ENCODE peak calls at places on chromosomes 2 and 18, in ten cellular contexts. One of them, this sample, is unnamed. For H3K4me1 and H3K27me3, the result is how much of the 10 kb centered on the place peaks cover.

GRCh38 chr2:48107326-48107925 is 201.1 kb upstream of the FBXO11 start:
- DNase-seq in HepG2: peak
- DNase-seq in endothelial cell of umbilical vein: peak
- DNase-seq in H1: no peak
- DNase-seq in HCT116: peak
- DNase-seq in heart left ventricle: no peak
- DNase-seq in right lobe of liver: no peak
- DNase-seq in transverse colon: no peak
- DNase-seq in tibial nerve: no peak
- DNase-seq in ovary: no peak
- DNase-seq in this sample: no peak

GRCh38 chr18:36672437-36673344 is 156.1 kb downstream of the TPGS2 start:
- DNase-seq in H1: no peak
- DNase-seq in right lobe of liver: no peak
- DNase-seq in endothelial cell of umbilical vein: no peak
- DNase-seq in ovary: no peak
- DNase-seq in HepG2: no peak
- DNase-seq in transverse colon: peak
- DNase-seq in HCT116: no peak
- DNase-seq in heart left ventricle: no peak
- DNase-seq in tibial nerve: no peak
- DNase-seq in this sample: peak

GRCh38 chr2:15729709-15730544 is 138.3 kb downstream of the DDX1 start:
- DNase-seq in right lobe of liver: no peak
- DNase-seq in transverse colon: no peak
- DNase-seq in HepG2: no peak
- DNase-seq in tibial nerve: no peak
- DNase-seq in HCT116: no peak
- DNase-seq in endothelial cell of umbilical vein: no peak
- DNase-seq in heart left ventricle: no peak
- DNase-seq in ovary: no peak
- DNase-seq in H1: no peak
- DNase-seq in this sample: no peak

GRCh38 chr2:33405180-33406105 is 71.0 kb upstream of the RASGRP3 start:
- DNase-seq in tibial nerve: no peak
- DNase-seq in HepG2: no peak
- DNase-seq in transverse colon: no peak
- DNase-seq in endothelial cell of umbilical vein: peak
- DNase-seq in right lobe of liver: no peak
- DNase-seq in heart left ventricle: no peak
- DNase-seq in HCT116: no peak
- DNase-seq in ovary: no peak
- DNase-seq in H1: no peak
- DNase-seq in this sample: no peak

GRCh38 chr2:115165529-115166109 is 723.2 kb downstream of the DPP10 start:
- DNase-seq in HCT116: no peak
- DNase-seq in tibial nerve: peak
- DNase-seq in endothelial cell of umbilical vein: peak
- DNase-seq in right lobe of liver: no peak
- DNase-seq in HepG2: peak
- DNase-seq in H1: no peak
- DNase-seq in transverse colon: no peak
- DNase-seq in ovary: no peak
- DNase-seq in heart left ventricle: no peak
- DNase-seq in this sample: no peak

GRCh38 chr18:41767960-41768359 is 187.1 kb upstream of the PIK3C3 start:
- DNase-seq in HepG2: no peak
- DNase-seq in tibial nerve: no peak
- DNase-seq in heart left ventricle: no peak
- DNase-seq in transverse colon: no peak
- DNase-seq in endothelial cell of umbilical vein: no peak
- DNase-seq in H1: no peak
- DNase-seq in ovary: no peak
- DNase-seq in right lobe of liver: no peak
- DNase-seq in HCT116: no peak
- DNase-seq in this sample: no peak

GRCh38 chr18:6956495-6956894 is 161.1 kb downstream of the LAMA1 start:
- DNase-seq in endothelial cell of umbilical vein: no peak
- DNase-seq in transverse colon: no peak
- DNase-seq in right lobe of liver: no peak
- DNase-seq in ovary: no peak
- DNase-seq in heart left ventricle: no peak
- DNase-seq in HCT116: no peak
- DNase-seq in HepG2: no peak
- DNase-seq in H1: no peak
- DNase-seq in tibial nerve: no peak
- DNase-seq in this sample: no peak

GRCh38 chr2:240785424-240786335 is 34.3 kb downstream of the KIF1A start:
- DNase-seq in HepG2: no peak
- DNase-seq in H1: no peak
- DNase-seq in HCT116: no peak
- DNase-seq in right lobe of liver: peak
- DNase-seq in transverse colon: no peak
- DNase-seq in endothelial cell of umbilical vein: no peak
- DNase-seq in ovary: no peak
- DNase-seq in tibial nerve: no peak
- DNase-seq in heart left ventricle: peak
- DNase-seq in this sample: no peak

GRCh38 chr2:234267534-234267933 is 217.0 kb downstream of the SPP2 start:
- DNase-seq in HepG2: no peak
- DNase-seq in heart left ventricle: no peak
- DNase-seq in ovary: no peak
- DNase-seq in HCT116: no peak
- DNase-seq in transverse colon: no peak
- DNase-seq in right lobe of liver: no peak
- DNase-seq in endothelial cell of umbilical vein: no peak
- DNase-seq in H1: no peak
- DNase-seq in tibial nerve: no peak
- DNase-seq in this sample: no peak

GRCh38 chr18:54973046-54973445 is 13.8 kb upstream of the CCDC68 start:
- DNase-seq in tibial nerve: no peak
- DNase-seq in HepG2: no peak
- DNase-seq in HCT116: no peak
- DNase-seq in transverse colon: no peak
- DNase-seq in right lobe of liver: no peak
- DNase-seq in H1: no peak
- DNase-seq in heart left ventricle: no peak
- DNase-seq in endothelial cell of umbilical vein: no peak
- DNase-seq in ovary: no peak
- DNase-seq in this sample: no peak

GRCh38 chr2:10810175-10811161 is 2.1 kb downstream of the PDIA6 start:
- DNase-seq in right lobe of liver: no peak
- DNase-seq in endothelial cell of umbilical vein: peak
- DNase-seq in HepG2: no peak
- DNase-seq in H1: no peak
- DNase-seq in transverse colon: no peak
- DNase-seq in tibial nerve: no peak
- DNase-seq in heart left ventricle: no peak
- DNase-seq in HCT116: no peak
- DNase-seq in ovary: no peak
- DNase-seq in this sample: no peak
- H3K4me1 ChIP-seq in right lobe of liver: under half
- H3K4me1 ChIP-seq in endothelial cell of umbilical vein: under half
- H3K4me1 ChIP-seq in HepG2: half or more
- H3K4me1 ChIP-seq in H1: under half
- H3K4me1 ChIP-seq in transverse colon: under half
- H3K4me1 ChIP-seq in tibial nerve: under half
- H3K4me1 ChIP-seq in heart left ventricle: under half
- H3K4me1 ChIP-seq in HCT116: under half
- H3K4me1 ChIP-seq in ovary: under half
- H3K4me1 ChIP-seq in this sample: under half

GRCh38 chr18:74226156-74226555 is 65.6 kb downstream of the CYB5A start:
- DNase-seq in transverse colon: no peak
- DNase-seq in heart left ventricle: no peak
- DNase-seq in right lobe of liver: peak
- DNase-seq in H1: no peak
- DNase-seq in HepG2: no peak
- DNase-seq in ovary: no peak
- DNase-seq in tibial nerve: no peak
- DNase-seq in endothelial cell of umbilical vein: no peak
- DNase-seq in HCT116: no peak
- DNase-seq in this sample: no peak

GRCh38 chr18:74226666-74227065 is 65.1 kb downstream of the CYB5A start:
- DNase-seq in endothelial cell of umbilical vein: no peak
- DNase-seq in H1: no peak
- DNase-seq in transverse colon: no peak
- DNase-seq in HepG2: no peak
- DNase-seq in ovary: no peak
- DNase-seq in tibial nerve: no peak
- DNase-seq in HCT116: no peak
- DNase-seq in heart left ventricle: no peak
- DNase-seq in right lobe of liver: no peak
- DNase-seq in this sample: no peak

GRCh38 chr18:74228312-74228711 is 63.5 kb downstream of the CYB5A start:
- DNase-seq in tibial nerve: no peak
- DNase-seq in ovary: no peak
- DNase-seq in transverse colon: no peak
- DNase-seq in H1: no peak
- DNase-seq in heart left ventricle: no peak
- DNase-seq in HCT116: no peak
- DNase-seq in endothelial cell of umbilical vein: no peak
- DNase-seq in HepG2: no peak
- DNase-seq in right lobe of liver: no peak
- DNase-seq in this sample: no peak

GRCh38 chr18:74222710-74223497 is 68.9 kb downstream of the CYB5A start:
- DNase-seq in HCT116: no peak
- DNase-seq in H1: no peak
- DNase-seq in tibial nerve: no peak
- DNase-seq in HepG2: no peak
- DNase-seq in right lobe of liver: no peak
- DNase-seq in heart left ventricle: no peak
- DNase-seq in transverse colon: no peak
- DNase-seq in ovary: no peak
- DNase-seq in endothelial cell of umbilical vein: no peak
- DNase-seq in this sample: no peak

DNA sequence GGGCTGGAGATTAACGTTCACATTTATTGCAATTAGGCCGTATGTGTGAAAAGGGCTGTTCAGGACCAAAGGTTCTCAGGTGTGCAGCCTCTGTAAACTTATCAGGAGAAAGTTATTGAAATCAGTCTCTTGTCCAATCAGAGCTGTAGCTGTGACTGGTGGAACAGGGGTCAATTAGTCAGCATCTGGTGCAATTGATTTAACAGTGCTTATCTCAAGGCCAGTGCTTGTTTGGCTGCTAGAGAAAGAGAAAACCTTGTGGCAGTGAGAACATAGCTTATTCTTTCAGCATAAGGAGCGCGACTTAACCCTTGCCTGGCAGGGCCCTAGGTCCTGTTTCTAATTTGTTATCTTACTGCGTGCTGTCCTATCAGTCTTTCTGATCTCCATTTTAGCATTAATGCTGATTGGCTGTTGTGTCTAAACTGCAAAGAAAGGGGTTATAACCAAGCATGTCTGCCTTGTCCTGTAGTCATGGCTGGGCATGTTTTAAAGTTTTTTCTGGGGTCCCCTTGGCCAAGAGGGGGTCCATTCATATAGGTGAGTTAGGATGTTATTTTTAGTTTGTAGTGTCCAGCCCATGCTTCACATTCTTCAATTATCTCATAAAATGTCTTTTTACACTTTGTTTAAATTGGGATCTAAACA is 66.4 kb downstream of the CYB5A start:
- DNase-seq in tibial nerve: no peak
- DNase-seq in HepG2: peak
- DNase-seq in right lobe of liver: no peak
- DNase-seq in H1: no peak
- DNase-seq in endothelial cell of umbilical vein: no peak
- DNase-seq in HCT116: no peak
- DNase-seq in ovary: no peak
- DNase-seq in transverse colon: no peak
- DNase-seq in heart left ventricle: no peak
- DNase-seq in this sample: no peak
- TF ChIP-seq POLR2A in tibial nerve: no peak
- TF ChIP-seq POLR2A in HepG2: no peak
- TF ChIP-seq POLR2A in right lobe of liver: no peak
- TF ChIP-seq POLR2A in H1: no peak
- TF ChIP-seq POLR2A in endothelial cell of umbilical vein: no peak
- TF ChIP-seq POLR2A in HCT116: no peak
- TF ChIP-seq POLR2A in ovary: no peak
- TF ChIP-seq POLR2A in transverse colon: no peak
- TF ChIP-seq POLR2A in heart left ventricle: no peak
- TF ChIP-seq POLR2A in this sample: no peak

GRCh38 chr2:11662882-11663281 is 7.1 kb downstream of the NTSR2 start:
- DNase-seq in tibial nerve: no peak
- DNase-seq in transverse colon: no peak
- DNase-seq in endothelial cell of umbilical vein: no peak
- DNase-seq in heart left ventricle: no peak
- DNase-seq in HCT116: no peak
- DNase-seq in HepG2: no peak
- DNase-seq in H1: no peak
- DNase-seq in ovary: no peak
- DNase-seq in right lobe of liver: no peak
- DNase-seq in this sample: no peak
- H3K27me3 ChIP-seq in tibial nerve: under half
- H3K27me3 ChIP-seq in transverse colon: under half
- H3K27me3 ChIP-seq in endothelial cell of umbilical vein: under half
- H3K27me3 ChIP-seq in heart left ventricle: under half
- H3K27me3 ChIP-seq in HCT116: under half
- H3K27me3 ChIP-seq in HepG2: half or more
- H3K27me3 ChIP-seq in H1: under half
- H3K27me3 ChIP-seq in ovary: under half
- H3K27me3 ChIP-seq in right lobe of liver: under half
- H3K27me3 ChIP-seq in this sample: under half

DNA sequence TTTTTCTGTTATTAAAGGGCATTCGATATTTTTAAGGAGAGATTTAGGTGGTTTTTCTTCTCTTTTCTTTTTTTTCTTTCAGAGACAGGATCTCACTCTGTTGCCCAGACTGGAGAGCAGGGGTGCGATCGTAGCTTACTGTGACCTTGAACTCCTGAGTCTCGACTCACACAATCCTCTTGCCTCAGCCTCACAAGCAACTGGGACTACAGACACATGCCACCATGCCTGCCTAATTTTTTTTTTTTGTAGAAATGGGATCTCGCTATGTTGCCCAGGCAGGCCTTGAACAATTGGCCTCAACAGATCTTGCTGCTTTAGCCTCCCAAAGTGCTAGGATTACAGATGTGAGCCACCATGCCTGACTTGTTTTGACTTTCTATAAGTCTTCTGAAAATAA is 26.3 kb downstream of the PMAIP1 start:
- DNase-seq in H1: no peak
- DNase-seq in transverse colon: no peak
- DNase-seq in right lobe of liver: no peak
- DNase-seq in HepG2: no peak
- DNase-seq in endothelial cell of umbilical vein: no peak
- DNase-seq in heart left ventricle: no peak
- DNase-seq in tibial nerve: no peak
- DNase-seq in ovary: no peak
- DNase-seq in HCT116: no peak
- DNase-seq in this sample: no peak
- H3K4me1 ChIP-seq in H1: under half
- H3K4me1 ChIP-seq in transverse colon: under half
- H3K4me1 ChIP-seq in right lobe of liver: under half
- H3K4me1 ChIP-seq in HepG2: under half
- H3K4me1 ChIP-seq in endothelial cell of umbilical vein: under half
- H3K4me1 ChIP-seq in heart left ventricle: under half
- H3K4me1 ChIP-seq in tibial nerve: under half
- H3K4me1 ChIP-seq in ovary: under half
- H3K4me1 ChIP-seq in HCT116: under half
- H3K4me1 ChIP-seq in this sample: under half